ENCODE peak calls at places on chromosomes 13 and 19, in eight cellular contexts. I is stimulated activated naive CD8-positive, alpha-beta T cell treated with anti-CD3 and anti-CD28 coated beads, Interleukin-15, Interleukin-2, amounts not matched to agents 100 U/mL and 50 U/mL, for 24 hours; S is iris pigment epithelial cell; P is stimulated activated CD4-positive, alpha-beta T cell treated with anti-CD3 and anti-CD28 coated beads, Interleukin-1b, Interleukin-23, amount 100 ng/mL, for 1 hour; Y is OCI-LY7; Q is NCI-H1092; T is left ventricle myocardium superior; C is endothelial cell. M is an unnamed sample.

GRCh38 chr19:11286312-11286974 is 9.5 kb upstream of the TSPAN16 start:
- DNase-seq in T (peak), C (no peak), Y (no peak), Q (no peak), P (no peak), I (no peak), S (peak), M (no peak)

GRCh38 chr13:83440465-83440864 is 441.8 kb downstream of the SLITRK1 start:
- DNase-seq in C (no peak), I (no peak), S (no peak), Q (no peak), T (no peak), Y (no peak), P (no peak), M (no peak)

GRCh38 chr19:48752511-48753365 is at the start of gene FUT1:
- DNase-seq in I (peak), P (no peak), T (peak), S (peak), Q (peak), C (peak), Y (peak), M (no peak)

GRCh38 chr13:74866151-74866550 is 615.8 kb downstream of the TBC1D4 start:
- DNase-seq in S (no peak), C (no peak), Y (no peak), Q (no peak), I (no peak), T (no peak), P (no peak), M (no peak)

GRCh38 chr19:1045247-1045603 is 5.3 kb downstream of the ABCA7 start:
- DNase-seq in T (no peak), S (peak), P (peak), Y (peak), Q (no peak), C (no peak), I (peak), M (no peak)

GRCh38 chr19:39820696-39821095 is 13.3 kb downstream of the DYRK1B start:
- DNase-seq in Y (no peak), Q (no peak), S (no peak), C (no peak), I (no peak), T (no peak), P (no peak), M (no peak)

GRCh38 chr13:110338441-110339101 is 31.5 kb downstream of the COL4A2 start:
- DNase-seq in T (peak), P (no peak), S (peak), C (no peak), Q (no peak), Y (no peak), I (no peak), M (no peak)

GRCh38 chr19:36213793-36214387 is 575 bp downstream of the ZNF565 start:
- DNase-seq in P (no peak), T (no peak), S (peak), Q (no peak), C (no peak), Y (no peak), I (no peak), M (no peak)

GRCh38 chr13:44703371-44703770 is 127.2 kb upstream of the TSC22D1 start:
- DNase-seq in P (no peak), Y (no peak), Q (no peak), S (peak), T (no peak), I (no peak), C (no peak), M (no peak)

GRCh38 chr13:39601636-39602035 is 1.4 kb downstream of the LHFPL6 start:
- DNase-seq in I (no peak), C (no peak), T (no peak), S (no peak), Q (no peak), P (no peak), Y (no peak), M (no peak)

M was measured in GM13977.